ENCODE peak calls at places on chromosomes 13 and 19, in six cellular contexts. One of them, this sample, is unnamed.

GRCh38 chr13:49958321-49958720 is 22.2 kb upstream of the SPRYD7 start:
- DNase-seq in fibroblast of lung: peak; percentile 37
- DNase-seq in spleen: no peak
- DNase-seq in neural progenitor cell: peak; percentile 8
- DNase-seq in effector memory CD4-positive, alpha-beta T cell: no peak
- DNase-seq in PC-3: no peak
- DNase-seq in this sample: no peak

GRCh38 chr19:4367781-4368127 is 24.4 kb downstream of the MPND start:
- DNase-seq in fibroblast of lung: no peak
- DNase-seq in spleen: no peak
- DNase-seq in neural progenitor cell: no peak
- DNase-seq in effector memory CD4-positive, alpha-beta T cell: no peak
- DNase-seq in PC-3: no peak
- DNase-seq in this sample: no peak

GRCh38 chr13:73168226-73168992 is 109.6 kb downstream of the KLF5 start:
- DNase-seq in fibroblast of lung: peak; percentile 75
- DNase-seq in spleen: no peak
- DNase-seq in neural progenitor cell: no peak
- DNase-seq in effector memory CD4-positive, alpha-beta T cell: no peak
- DNase-seq in PC-3: peak; percentile 51
- DNase-seq in this sample: no peak

GRCh38 chr13:28741080-28741479 is 22.3 kb upstream of the SLC46A3 start:
- DNase-seq in fibroblast of lung: no peak
- DNase-seq in spleen: no peak
- DNase-seq in neural progenitor cell: no peak
- DNase-seq in effector memory CD4-positive, alpha-beta T cell: no peak
- DNase-seq in PC-3: no peak
- DNase-seq in this sample: no peak

GRCh38 chr19:50458396-50459066 is 17.8 kb upstream of the EMC10 start:
- DNase-seq in fibroblast of lung: no peak
- DNase-seq in spleen: no peak
- DNase-seq in neural progenitor cell: no peak
- DNase-seq in effector memory CD4-positive, alpha-beta T cell: no peak
- DNase-seq in PC-3: no peak
- DNase-seq in this sample: no peak

GRCh38 chr13:51937320-51938290 is 73.6 kb downstream of the ATP7B start:
- DNase-seq in fibroblast of lung: no peak
- DNase-seq in spleen: no peak
- DNase-seq in neural progenitor cell: no peak
- DNase-seq in effector memory CD4-positive, alpha-beta T cell: no peak
- DNase-seq in PC-3: no peak
- DNase-seq in this sample: no peak

GRCh38 chr13:26262156-26262555 is 8.2 kb downstream of the CDK8 start:
- DNase-seq in fibroblast of lung: no peak
- DNase-seq in spleen: no peak
- DNase-seq in neural progenitor cell: no peak
- DNase-seq in effector memory CD4-positive, alpha-beta T cell: no peak
- DNase-seq in PC-3: no peak
- DNase-seq in this sample: no peak

GRCh38 chr19:38105574-38105973 is 118.4 kb downstream of the DPF1 start:
- DNase-seq in fibroblast of lung: no peak
- DNase-seq in spleen: no peak
- DNase-seq in neural progenitor cell: no peak
- DNase-seq in effector memory CD4-positive, alpha-beta T cell: no peak
- DNase-seq in PC-3: no peak
- DNase-seq in this sample: no peak

GRCh38 chr19:23294141-23294540 is 43.9 kb upstream of the ZNF724 start:
- DNase-seq in fibroblast of lung: no peak
- DNase-seq in spleen: no peak
- DNase-seq in neural progenitor cell: no peak
- DNase-seq in effector memory CD4-positive, alpha-beta T cell: no peak
- DNase-seq in PC-3: no peak
- DNase-seq in this sample: no peak

GRCh38 chr13:114077121-114077937 is 55.1 kb downstream of the RASA3 start:
- DNase-seq in fibroblast of lung: no peak
- DNase-seq in spleen: no peak
- DNase-seq in neural progenitor cell: no peak
- DNase-seq in effector memory CD4-positive, alpha-beta T cell: no peak
- DNase-seq in PC-3: no peak
- DNase-seq in this sample: no peak

GRCh38 chr13:113730145-113730750 is 28.8 kb upstream of the TMEM255B start:
- DNase-seq in fibroblast of lung: no peak
- DNase-seq in spleen: peak; percentile 66
- DNase-seq in neural progenitor cell: no peak
- DNase-seq in effector memory CD4-positive, alpha-beta T cell: no peak
- DNase-seq in PC-3: no peak
- DNase-seq in this sample: peak; percentile 60

GRCh38 chr13:40813662-40814454 is 24.4 kb downstream of the SLC25A15 start:
- DNase-seq in fibroblast of lung: peak; percentile 12
- DNase-seq in spleen: no peak
- DNase-seq in neural progenitor cell: peak; percentile 41
- DNase-seq in effector memory CD4-positive, alpha-beta T cell: no peak
- DNase-seq in PC-3: peak; percentile 53
- DNase-seq in this sample: no peak

GRCh38 chr19:54609356-54609791 is 15.9 kb downstream of the LILRA1 start:
- DNase-seq in fibroblast of lung: no peak
- DNase-seq in spleen: peak; percentile 67
- DNase-seq in neural progenitor cell: no peak
- DNase-seq in effector memory CD4-positive, alpha-beta T cell: no peak
- DNase-seq in PC-3: no peak
- DNase-seq in this sample: no peak

GRCh38 chr19:19444694-19445155 is 39.2 kb downstream of the GATAD2A start:
- DNase-seq in fibroblast of lung: peak; percentile 40
- DNase-seq in spleen: no peak
- DNase-seq in neural progenitor cell: no peak
- DNase-seq in effector memory CD4-positive, alpha-beta T cell: no peak
- DNase-seq in PC-3: peak; percentile 33
- DNase-seq in this sample: no peak

GRCh38 chr19:45245334-45245787 is at the start of gene EXOC3L2:
- DNase-seq in fibroblast of lung: no peak
- DNase-seq in spleen: no peak
- DNase-seq in neural progenitor cell: no peak
- DNase-seq in effector memory CD4-positive, alpha-beta T cell: no peak
- DNase-seq in PC-3: no peak
- DNase-seq in this sample: no peak

GRCh38 chr19:51507209-51507608 is 5.6 kb upstream of the SIGLEC12 start:
- DNase-seq in fibroblast of lung: no peak
- DNase-seq in spleen: no peak
- DNase-seq in neural progenitor cell: no peak
- DNase-seq in effector memory CD4-positive, alpha-beta T cell: no peak
- DNase-seq in PC-3: no peak
- DNase-seq in this sample: no peak

GRCh38 chr19:7897289-7897688 is 6.4 kb upstream of the MAP2K7 start:
- DNase-seq in fibroblast of lung: no peak
- DNase-seq in spleen: no peak
- DNase-seq in neural progenitor cell: no peak
- DNase-seq in effector memory CD4-positive, alpha-beta T cell: no peak
- DNase-seq in PC-3: no peak
- DNase-seq in this sample: no peak

GRCh38 chr19:38663156-38663651 is 15.8 kb downstream of the ACTN4 start:
- DNase-seq in fibroblast of lung: no peak
- DNase-seq in spleen: peak; percentile 68
- DNase-seq in neural progenitor cell: no peak
- DNase-seq in effector memory CD4-positive, alpha-beta T cell: no peak
- DNase-seq in PC-3: no peak
- DNase-seq in this sample: no peak

GRCh38 chr13:98492335-98493034 is 84.4 kb downstream of the STK24 start:
- DNase-seq in fibroblast of lung: no peak
- DNase-seq in spleen: no peak
- DNase-seq in neural progenitor cell: peak; percentile 67
- DNase-seq in effector memory CD4-positive, alpha-beta T cell: no peak
- DNase-seq in PC-3: no peak
- DNase-seq in this sample: no peak

GRCh38 chr13:21402586-21403307 is 56.4 kb downstream of the ZDHHC20 start:
- DNase-seq in fibroblast of lung: peak; percentile 43
- DNase-seq in spleen: no peak
- DNase-seq in neural progenitor cell: no peak
- DNase-seq in effector memory CD4-positive, alpha-beta T cell: no peak
- DNase-seq in PC-3: peak; percentile 50
- DNase-seq in this sample: no peak

GRCh38 chr13:29474991-29475390 is 120.5 kb downstream of the SLC7A1 start:
- DNase-seq in fibroblast of lung: peak; percentile 94
- DNase-seq in spleen: no peak
- DNase-seq in neural progenitor cell: no peak
- DNase-seq in effector memory CD4-positive, alpha-beta T cell: no peak
- DNase-seq in PC-3: no peak
- DNase-seq in this sample: no peak

GRCh38 chr19:3075605-3076431 is 13.5 kb upstream of the TLE5 start:
- DNase-seq in fibroblast of lung: no peak
- DNase-seq in spleen: peak; percentile 91
- DNase-seq in neural progenitor cell: peak; percentile 74
- DNase-seq in effector memory CD4-positive, alpha-beta T cell: peak; percentile 55
- DNase-seq in PC-3: peak; percentile 57
- DNase-seq in this sample: no peak

GRCh38 chr19:55173717-55174409 is 6.2 kb downstream of the SYT5 start:
- DNase-seq in fibroblast of lung: peak; percentile 43
- DNase-seq in spleen: peak; percentile 81
- DNase-seq in neural progenitor cell: peak; percentile 89
- DNase-seq in effector memory CD4-positive, alpha-beta T cell: no peak
- DNase-seq in PC-3: peak; percentile 85
- DNase-seq in this sample: peak; percentile 86

GRCh38 chr13:71712988-71713653 is 153.9 kb downstream of the DACH1 start:
- DNase-seq in fibroblast of lung: peak; percentile 1
- DNase-seq in spleen: no peak
- DNase-seq in neural progenitor cell: peak; percentile 17
- DNase-seq in effector memory CD4-positive, alpha-beta T cell: no peak
- DNase-seq in PC-3: no peak
- DNase-seq in this sample: no peak

GRCh38 chr13:23455401-23456185 is 22.1 kb upstream of the SACS start:
- DNase-seq in fibroblast of lung: no peak
- DNase-seq in spleen: no peak
- DNase-seq in neural progenitor cell: no peak
- DNase-seq in effector memory CD4-positive, alpha-beta T cell: no peak
- DNase-seq in PC-3: no peak
- DNase-seq in this sample: no peak

GRCh38 chr13:109140054-109140776 is 510.8 kb downstream of the MYO16 start:
- DNase-seq in fibroblast of lung: no peak
- DNase-seq in spleen: no peak
- DNase-seq in neural progenitor cell: no peak
- DNase-seq in effector memory CD4-positive, alpha-beta T cell: no peak
- DNase-seq in PC-3: no peak
- DNase-seq in this sample: no peak

GRCh38 chr19:46349311-46349993 is 2.6 kb downstream of the PPP5C start:
- DNase-seq in fibroblast of lung: no peak
- DNase-seq in spleen: no peak
- DNase-seq in neural progenitor cell: no peak
- DNase-seq in effector memory CD4-positive, alpha-beta T cell: no peak
- DNase-seq in PC-3: no peak
- DNase-seq in this sample: peak; percentile 46

GRCh38 chr19:46347985-46348384 is 1.1 kb downstream of the PPP5C start:
- DNase-seq in fibroblast of lung: no peak
- DNase-seq in spleen: no peak
- DNase-seq in neural progenitor cell: no peak
- DNase-seq in effector memory CD4-positive, alpha-beta T cell: no peak
- DNase-seq in PC-3: no peak
- DNase-seq in this sample: no peak

GRCh38 chr19:46345157-46345556 is 1.7 kb upstream of the PPP5C start:
- DNase-seq in fibroblast of lung: no peak
- DNase-seq in spleen: no peak
- DNase-seq in neural progenitor cell: no peak
- DNase-seq in effector memory CD4-positive, alpha-beta T cell: no peak
- DNase-seq in PC-3: no peak
- DNase-seq in this sample: no peak

GRCh38 chr19:46346821-46347571 is at the start of gene PPP5C:
- DNase-seq in fibroblast of lung: peak; percentile 97
- DNase-seq in spleen: peak; percentile 97
- DNase-seq in neural progenitor cell: peak; percentile 98
- DNase-seq in effector memory CD4-positive, alpha-beta T cell: peak; percentile 66
- DNase-seq in PC-3: peak; percentile 87
- DNase-seq in this sample: peak; percentile 97

DNA sequence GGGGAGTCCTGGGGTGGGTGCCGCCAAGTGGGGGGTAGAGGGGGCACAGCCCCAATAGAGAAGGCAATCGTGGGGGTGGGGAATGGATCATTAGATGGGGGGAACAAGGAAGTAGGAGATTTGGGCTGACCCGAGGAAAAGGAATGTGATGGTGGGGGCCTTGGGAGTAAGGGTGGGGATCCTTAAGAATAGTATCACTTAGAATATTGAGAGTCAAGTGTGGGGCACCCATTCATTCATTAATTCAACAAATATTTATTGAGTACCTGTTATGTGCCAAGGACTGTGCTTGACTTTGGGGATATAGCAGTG is 641 bp downstream of the PPP5C start:
- DNase-seq in fibroblast of lung: no peak
- DNase-seq in spleen: no peak
- DNase-seq in neural progenitor cell: no peak
- DNase-seq in effector memory CD4-positive, alpha-beta T cell: no peak
- DNase-seq in PC-3: no peak
- DNase-seq in this sample: no peak
- H3K27ac ChIP-seq in fibroblast of lung: peak overlapping the region; percentile 96
- H3K27ac ChIP-seq in spleen: peak overlapping the region; percentile 93
- H3K27ac ChIP-seq in neural progenitor cell: no peak overlapping the region
- H3K27ac ChIP-seq in effector memory CD4-positive, alpha-beta T cell: peak overlapping the region; percentile 71
- H3K27ac ChIP-seq in PC-3: no peak overlapping the region
- H3K27ac ChIP-seq in this sample: no peak overlapping the region

DNA sequence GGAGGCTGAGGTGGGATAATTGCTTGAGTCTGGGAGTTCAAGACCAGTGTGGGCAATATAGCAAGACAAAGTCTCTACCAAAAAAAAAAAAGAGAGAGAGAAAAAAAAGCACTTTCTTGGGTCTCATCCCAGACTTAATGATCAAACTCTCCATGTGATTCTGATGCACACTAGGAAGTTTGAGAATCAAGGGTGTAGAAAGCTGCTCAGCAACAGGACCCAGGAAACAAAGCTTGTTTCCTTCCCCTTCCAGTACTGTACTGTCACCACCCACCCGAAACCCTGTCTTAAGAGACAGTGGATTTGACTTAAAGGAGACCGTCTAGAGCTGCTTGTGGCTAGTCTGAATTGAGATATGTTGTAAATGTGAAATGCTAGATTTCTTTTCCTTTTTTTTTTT is 5.8 kb downstream of the MISP3 start:
- DNase-seq in fibroblast of lung: no peak
- DNase-seq in spleen: no peak
- DNase-seq in neural progenitor cell: no peak
- DNase-seq in effector memory CD4-positive, alpha-beta T cell: no peak
- DNase-seq in PC-3: no peak
- DNase-seq in this sample: no peak
- H3K4me1 ChIP-seq in fibroblast of lung: peaks cover 3% of the 10 kb centered on the region
- H3K4me1 ChIP-seq in spleen: peaks cover 71% of the 10 kb centered on the region
- H3K4me1 ChIP-seq in neural progenitor cell: no peaks in the 10 kb centered on the region
- H3K4me1 ChIP-seq in effector memory CD4-positive, alpha-beta T cell: peaks cover 30% of the 10 kb centered on the region
- H3K4me1 ChIP-seq in PC-3: peaks cover 25% of the 10 kb centered on the region
- H3K4me1 ChIP-seq in this sample: no peaks in the 10 kb centered on the region

GRCh38 chr13:20127263-20127562 is 33.6 kb downstream of the GJA3 start:
- DNase-seq in fibroblast of lung: no peak
- DNase-seq in spleen: peak; percentile 37
- DNase-seq in neural progenitor cell: no peak
- DNase-seq in effector memory CD4-positive, alpha-beta T cell: no peak
- DNase-seq in PC-3: no peak
- DNase-seq in this sample: no peak
- H3K4me3 ChIP-seq in fibroblast of lung: no peak overlapping the region
- H3K4me3 ChIP-seq in spleen: peak overlapping the region; percentile 75
- H3K4me3 ChIP-seq in neural progenitor cell: peak overlapping the region; percentile 67
- H3K4me3 ChIP-seq in effector memory CD4-positive, alpha-beta T cell: peak overlapping the region; percentile 80
- H3K4me3 ChIP-seq in PC-3: peak overlapping the region; percentile 77
- H3K4me3 ChIP-seq in this sample: peak overlapping the region; percentile 40

DNA sequence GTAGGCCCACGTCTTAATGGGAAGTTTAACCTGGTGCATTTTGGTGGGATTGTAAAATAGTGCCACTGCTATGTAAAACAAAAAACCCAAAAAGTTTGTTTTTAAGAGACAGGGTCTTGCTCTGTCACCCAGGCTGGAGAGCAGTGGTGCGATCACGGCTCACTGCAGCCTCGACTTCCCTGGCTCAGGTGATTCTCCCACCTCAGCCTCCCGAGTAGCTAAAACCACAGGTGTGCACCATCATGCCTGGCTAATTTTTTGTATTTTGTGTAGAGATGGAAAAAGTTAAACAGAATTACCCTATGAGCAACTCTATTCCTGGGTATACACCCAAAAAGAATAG is 820 bp upstream of the REXO1 start:
- DNase-seq in fibroblast of lung: no peak
- DNase-seq in spleen: peak; percentile 74
- DNase-seq in neural progenitor cell: no peak
- DNase-seq in effector memory CD4-positive, alpha-beta T cell: no peak
- DNase-seq in PC-3: no peak
- DNase-seq in this sample: no peak
- H3K27ac ChIP-seq in fibroblast of lung: no peak overlapping the region
- H3K27ac ChIP-seq in spleen: peak overlapping the region; percentile 100
- H3K27ac ChIP-seq in neural progenitor cell: no peak overlapping the region
- H3K27ac ChIP-seq in effector memory CD4-positive, alpha-beta T cell: peak overlapping the region; percentile 98
- H3K27ac ChIP-seq in PC-3: no peak overlapping the region
- H3K27ac ChIP-seq in this sample: no peak overlapping the region